ENCODE peak calls at places on chromosomes 12 and 14, in four cellular contexts. U is H1, Q is HCT116, W is HepG2. T is an unnamed sample.

GRCh38 chr14:106790189-106791036 is 1264.0 kb downstream of the TMEM121 start:
- DNase-seq in U (no peak), Q (no peak), W (peak; percentile 47), T (peak; percentile 35)

GRCh38 chr12:47988073-47989022 is 15.9 kb downstream of the COL2A1 start:
- DNase-seq in U (no peak), W (no peak), Q (no peak), T (no peak)

GRCh38 chr14:103819503-103820307 is 27.7 kb downstream of the PPP1R13B start:
- DNase-seq in W (peak; percentile 63), Q (no peak), U (peak; percentile 27), T (no peak)

GRCh38 chr14:26137161-26137560 is 460.7 kb downstream of the NOVA1 start:
- DNase-seq in W (no peak), U (no peak), Q (no peak), T (no peak)

GRCh38 chr14:36271939-36272907 is 48.2 kb downstream of the MBIP start:
- DNase-seq in Q (no peak), U (no peak), W (no peak), T (no peak)

GRCh38 chr12:11650697-11651281 is 1.3 kb downstream of the ETV6 start:
- DNase-seq in U (no peak), W (peak; percentile 31), Q (no peak), T (no peak)

GRCh38 chr12:117994551-117995438 is 21.7 kb upstream of the RFC5 start:
- DNase-seq in W (no peak), U (no peak), Q (no peak), T (no peak)

GRCh38 chr12:48036818-48037217 is 32.5 kb upstream of the COL2A1 start:
- DNase-seq in Q (no peak), U (no peak), W (no peak), T (peak; percentile 17)

DNA sequence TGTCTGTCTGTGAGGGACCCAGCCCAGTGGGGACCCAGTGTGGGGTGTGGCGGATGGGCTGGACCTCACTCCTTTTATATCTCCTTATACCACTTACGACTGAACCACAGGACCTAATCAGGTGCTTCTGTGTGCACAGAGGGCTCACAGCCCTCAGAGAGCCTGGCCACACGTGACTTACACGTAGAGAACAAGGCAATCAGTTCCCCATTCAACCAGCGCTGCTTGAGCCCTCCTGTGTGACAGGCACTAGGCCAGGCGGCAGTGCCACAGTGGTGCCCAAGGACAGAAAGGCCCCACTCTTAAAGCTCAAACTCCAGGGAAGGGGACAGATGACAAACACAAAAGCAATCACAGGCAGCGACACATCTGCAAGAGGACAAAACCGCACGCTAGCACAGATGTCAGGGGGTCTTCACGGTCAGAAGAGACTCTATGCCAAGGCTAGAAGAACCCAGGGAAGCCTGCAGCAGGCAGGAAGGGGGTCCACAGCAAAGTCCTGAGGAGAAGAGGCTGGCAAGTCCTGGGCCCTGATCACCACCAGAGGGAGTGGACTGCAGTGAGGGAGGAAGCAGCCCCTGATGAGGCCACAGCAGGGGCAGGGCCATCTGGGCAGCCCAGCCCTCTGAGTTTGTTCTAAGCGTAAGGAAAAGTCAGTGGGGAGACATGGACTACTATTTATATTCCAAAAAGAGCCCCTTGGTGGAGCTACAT is 39.3 kb downstream of the SETD3 start:
- DNase-seq in Q (no peak), W (peak; percentile 18), U (no peak), T (no peak)
- TF ChIP-seq EZH2 in Q (no peak), W (no peak), U (no peak), T (no peak)

DNA sequence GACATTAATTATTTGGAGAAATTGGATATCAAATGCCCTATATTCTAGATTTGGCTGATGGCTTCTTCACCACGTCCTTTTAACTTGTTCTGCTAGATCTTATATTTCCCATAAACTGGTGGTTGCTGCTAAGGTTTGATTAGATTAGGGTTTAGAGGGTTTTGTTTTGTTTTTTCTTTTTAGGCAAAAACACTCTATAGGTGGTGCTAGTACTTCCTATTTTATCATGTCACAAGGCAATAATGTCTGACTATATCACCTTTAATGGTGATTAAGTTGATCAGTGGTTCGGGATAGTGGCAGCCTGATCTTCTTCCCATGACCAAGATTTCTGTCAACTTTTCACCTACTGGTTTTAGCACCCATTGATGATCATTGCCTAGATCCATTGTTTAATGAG is 455.1 kb downstream of the RAD51B start:
- DNase-seq in Q (no peak), W (no peak), U (no peak), T (no peak)
- H3K4me2 ChIP-seq in Q (no peak overlapping the region), W (no peak overlapping the region), U (no peak overlapping the region), T (peak overlapping the region; percentile 19)

GRCh38 chr14:23294734-23295561 is 7.7 kb downstream of the PPP1R3E start:
- DNase-seq in U (no peak), Q (no peak), W (peak; percentile 77), T (peak; percentile 29)
- TF ChIP-seq FOSL1 in U (no peak), Q (no peak), W (no peak), T (peak; percentile 58)

DNA sequence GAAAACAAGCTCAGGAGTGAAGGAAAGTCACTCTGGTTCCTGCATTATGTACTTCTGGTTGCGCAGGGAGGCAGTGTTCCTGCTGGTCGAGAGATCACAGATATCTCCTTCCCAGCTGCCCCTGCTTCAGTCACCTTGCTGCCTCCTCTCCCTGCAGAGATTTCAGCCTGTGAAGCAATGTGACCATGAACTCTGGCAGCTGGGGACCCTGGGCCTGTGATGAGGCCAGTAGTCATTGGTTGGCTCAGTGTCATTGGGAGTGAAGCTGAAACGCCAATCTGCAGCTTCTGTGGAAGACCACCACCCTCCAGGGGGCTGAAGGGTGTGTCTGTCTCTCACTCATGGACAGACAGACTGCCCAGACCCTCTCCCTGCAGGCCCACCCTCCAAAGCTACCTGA is 45.0 kb downstream of the PLEKHD1 start:
- DNase-seq in W (no peak), Q (no peak), U (no peak), T (no peak)
- TF ChIP-seq EZH2 in W (no peak), Q (no peak), U (no peak), T (no peak)